ENCODE peak calls at places on chromosomes 3 and 15, in ten cellular contexts. C, K, N, V, D, Y, L, B, S and J are unnamed samples.

GRCh38 chr15:92166029-92166428 is 227.7 kb upstream of the ST8SIA2 start:
- DNase-seq in Y (no peak), D (no peak), B (no peak), L (no peak), K (no peak), N (no peak), S (no peak), C (no peak), V (no peak), J (no peak)

GRCh38 chr15:33565099-33565498 is 254.3 kb downstream of the RYR3 start:
- DNase-seq in N (no peak), V (no peak), Y (no peak), D (no peak), S (no peak), C (no peak), B (no peak), L (no peak), K (no peak), J (no peak)

GRCh38 chr3:52488746-52489145 is 6.4 kb upstream of the STAB1 start:
- DNase-seq in K (no peak), V (peak; percentile 63), D (no peak), C (no peak), L (no peak), N (no peak), S (no peak), Y (no peak), B (no peak), J (no peak)

GRCh38 chr3:185335799-185336198 is 27.1 kb upstream of the MAP3K13 start:
- DNase-seq in V (no peak), Y (no peak), S (no peak), D (no peak), B (no peak), N (peak; percentile 80), L (no peak), C (no peak), K (no peak), J (no peak)

GRCh38 chr3:46301122-46301835 is 52.6 kb upstream of the CCR2 start:
- DNase-seq in C (no peak), L (no peak), B (no peak), K (no peak), Y (no peak), N (no peak), V (no peak), S (no peak), D (no peak), J (no peak)

GRCh38 chr3:50529996-50530706 is 26.7 kb upstream of the CACNA2D2 start:
- DNase-seq in L (no peak), Y (no peak), V (no peak), K (no peak), B (no peak), S (peak; percentile 53), C (no peak), D (no peak), N (no peak), J (no peak)

GRCh38 chr15:29695486-29696167 is 126.6 kb downstream of the TJP1 start:
- DNase-seq in D (no peak), N (no peak), C (no peak), S (peak; percentile 48), L (no peak), Y (no peak), V (no peak), B (no peak), K (no peak), J (no peak)

GRCh38 chr3:141940204-141940776 is 63.8 kb downstream of the ATP1B3 start:
- DNase-seq in C (no peak), D (peak; percentile 84), Y (no peak), S (peak; percentile 37), L (no peak), N (peak; percentile 95), B (no peak), K (peak; percentile 69), V (peak; percentile 41), J (peak; percentile 91)

GRCh38 chr3:100002599-100003350 is 111.5 kb downstream of the FILIP1L start:
- DNase-seq in S (no peak), B (no peak), K (peak; percentile 49), N (peak; percentile 79), V (no peak), D (peak; percentile 60), C (peak; percentile 27), L (no peak), Y (no peak), J (peak; percentile 40)

GRCh38 chr15:94587071-94587470 is 355.7 kb downstream of the MCTP2 start:
- DNase-seq in S (no peak), D (no peak), C (no peak), Y (no peak), V (no peak), L (no peak), B (no peak), K (no peak), N (no peak), J (no peak)

GRCh38 chr15:83547168-83547567 is 100.0 kb downstream of the SH3GL3 start:
- DNase-seq in Y (no peak), S (peak; percentile 24), C (no peak), B (no peak), K (no peak), L (no peak), V (no peak), D (no peak), N (no peak), J (no peak)

GRCh38 chr3:264394-265156 is 68.0 kb downstream of the CHL1 start:
- DNase-seq in N (no peak), B (no peak), D (no peak), Y (peak; percentile 23), V (no peak), C (no peak), K (no peak), S (no peak), L (no peak), J (peak; percentile 6)

GRCh38 chr3:156685198-156685597 is 10.8 kb downstream of the TIPARP start:
- DNase-seq in N (no peak), V (no peak), S (no peak), L (no peak), C (no peak), D (no peak), Y (no peak), K (no peak), B (no peak), J (no peak)
- H3K4me1 ChIP-seq in N (peaks cover 29% of the 10 kb centered on the region), V (peaks cover 22% of the 10 kb centered on the region), S (no peaks in the 10 kb centered on the region), L (peaks cover 44% of the 10 kb centered on the region), C (peaks cover 98% of the 10 kb centered on the region), D (peaks cover 82% of the 10 kb centered on the region), Y (peaks cover 73% of the 10 kb centered on the region), K (peaks cover 94% of the 10 kb centered on the region), B (no peaks in the 10 kb centered on the region), J (peaks cover 17% of the 10 kb centered on the region)

GRCh38 chr3:54826255-54826691 is 101.6 kb downstream of the LRTM1 start:
- DNase-seq in N (no peak), K (no peak), D (no peak), C (no peak), L (no peak), S (no peak), V (no peak), B (no peak), Y (no peak), J (no peak)

GRCh38 chr3:54831091-54831490 is 96.8 kb downstream of the LRTM1 start:
- DNase-seq in Y (no peak), K (no peak), C (no peak), V (no peak), N (no peak), D (no peak), S (no peak), B (no peak), L (no peak), J (no peak)

GRCh38 chr3:54830658-54831057 is 97.2 kb downstream of the LRTM1 start:
- DNase-seq in L (peak; percentile 50), D (no peak), K (no peak), C (no peak), V (no peak), Y (no peak), B (peak; percentile 19), N (peak; percentile 16), S (peak; percentile 82), J (no peak)

GRCh38 chr3:54827056-54827687 is 100.7 kb downstream of the LRTM1 start:
- DNase-seq in C (no peak), K (no peak), Y (no peak), V (no peak), B (no peak), L (no peak), D (no peak), N (no peak), S (no peak), J (no peak)

GRCh38 chr3:54827766-54828165 is 100.1 kb downstream of the LRTM1 start:
- DNase-seq in S (no peak), V (no peak), B (no peak), Y (no peak), L (no peak), D (no peak), C (no peak), K (no peak), N (no peak), J (no peak)
- TF ChIP-seq POLR2AphosphoS5 in S (no peak), V (no peak), B (no peak), Y (no peak), L (no peak), D (no peak), C (no peak), K (no peak), N (no peak), J (no peak)

GRCh38 chr3:182609575-182610156 is 183.6 kb upstream of the ATP11B start:
- DNase-seq in B (no peak), D (no peak), N (peak; percentile 60), Y (peak; percentile 52), C (peak; percentile 62), K (peak; percentile 78), S (no peak), L (no peak), V (no peak), J (peak; percentile 22)
- H3K27ac ChIP-seq in B (no peak overlapping the region), D (no peak overlapping the region), N (peak overlapping the region; percentile 64), Y (no peak overlapping the region), C (no peak overlapping the region), K (peak overlapping the region; percentile 78), S (no peak overlapping the region), L (no peak overlapping the region), V (no peak overlapping the region), J (no peak overlapping the region)

DNA sequence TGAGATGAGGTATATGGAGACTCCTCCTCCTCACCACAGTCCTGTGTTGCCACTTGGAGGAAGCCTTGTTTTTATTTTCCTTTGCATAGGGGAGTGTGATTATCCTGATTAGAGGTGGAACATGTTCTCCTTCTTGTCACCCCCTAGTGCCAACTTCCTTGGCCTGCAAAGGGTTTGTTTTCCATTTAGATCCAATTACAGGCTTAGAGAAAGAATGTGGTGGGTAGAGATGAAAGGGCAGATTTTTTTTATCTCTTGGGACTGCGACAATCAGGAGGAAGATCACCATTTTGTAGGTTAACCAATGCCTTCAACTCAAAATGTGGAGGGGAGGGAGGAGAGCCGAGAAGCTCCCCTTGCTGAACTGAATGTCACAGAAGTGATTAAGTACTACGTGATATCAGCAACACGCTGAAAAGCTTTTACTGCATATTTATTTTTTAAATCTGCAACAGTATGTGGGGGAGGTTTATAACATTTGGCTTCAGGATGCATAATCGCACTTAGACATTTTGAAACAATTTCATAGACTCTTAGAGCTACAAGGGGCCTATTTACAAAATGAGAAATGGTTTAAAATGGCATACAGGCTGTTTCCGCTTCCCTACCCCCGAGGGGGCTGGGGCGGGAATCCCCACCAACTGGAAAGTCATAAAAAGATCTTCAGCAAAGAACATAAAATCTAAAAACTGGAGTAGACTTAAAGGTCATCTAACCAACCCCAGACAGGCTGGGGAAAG is 2.4 kb downstream of the LMCD1 start:
- DNase-seq in K (no peak), B (no peak), N (no peak), S (peak; percentile 57), D (no peak), C (no peak), Y (no peak), V (no peak), L (no peak), J (no peak)
- H3K4me1 ChIP-seq in K (peaks cover 45% of the 10 kb centered on the region), B (peaks cover 2% of the 10 kb centered on the region), N (peaks cover 50% of the 10 kb centered on the region), S (peaks cover 38% of the 10 kb centered on the region), D (peaks cover 31% of the 10 kb centered on the region), C (peaks cover 75% of the 10 kb centered on the region), Y (peaks cover 52% of the 10 kb centered on the region), V (peaks cover 16% of the 10 kb centered on the region), L (no peaks in the 10 kb centered on the region), J (peaks cover 17% of the 10 kb centered on the region)